ENCODE peak calls at places on chromosomes 5 and 9, in four cellular contexts. X is AG08395, J is neural progenitor cell, E is G401. U is an unnamed sample.

GRCh38 chr9:27542519-27542918 is 12.9 kb upstream of the MOB3B start:
- DNase-seq in E (peak; percentile 40), X (peak; percentile 5), J (no peak), U (no peak)

GRCh38 chr5:138869763-138870500 is 5.2 kb downstream of the LRRTM2 start:
- DNase-seq in J (no peak), E (peak; percentile 79), X (no peak), U (no peak)

GRCh38 chr9:120652902-120653301 is 61.4 kb downstream of the MEGF9 start:
- DNase-seq in X (no peak), E (no peak), J (no peak), U (no peak)

GRCh38 chr5:137705106-137705505 is 30.8 kb downstream of the KLHL3 start:
- DNase-seq in E (no peak), X (no peak), J (no peak), U (no peak)

GRCh38 chr5:76942581-76942980 is 10.3 kb upstream of the CRHBP start:
- DNase-seq in E (no peak), J (no peak), X (peak; percentile 22), U (no peak)

GRCh38 chr5:96785271-96785670 is 22.5 kb downstream of the ERAP1 start:
- DNase-seq in X (no peak), J (no peak), E (no peak), U (no peak)

GRCh38 chr5:73564644-73565165 is 734 bp downstream of the ANKRA2 start:
- DNase-seq in J (no peak), E (no peak), X (no peak), U (no peak)

GRCh38 chr5:32981061-32981460 is 269.9 kb downstream of the NPR3 start:
- DNase-seq in J (no peak), E (no peak), X (no peak), U (no peak)

GRCh38 chr9:133838859-133839507 is 100.8 kb upstream of the SARDH start:
- DNase-seq in E (no peak), X (no peak), J (no peak), U (no peak)

GRCh38 chr5:60382761-60383160 is 317.2 kb downstream of the DEPDC1B start:
- DNase-seq in J (no peak), E (peak; percentile 40), X (peak; percentile 42), U (no peak)

GRCh38 chr9:116066221-116066620 is 87.4 kb upstream of the PAPPA start:
- DNase-seq in X (no peak), E (no peak), J (no peak), U (no peak)

GRCh38 chr5:149409268-149409948 is 30.3 kb upstream of the IL17B start:
- DNase-seq in J (no peak), X (no peak), E (no peak), U (no peak)

GRCh38 chr9:35232867-35233544 is 71.2 kb downstream of the UNC13B start:
- DNase-seq in E (no peak), X (no peak), J (no peak), U (no peak)

GRCh38 chr5:113276001-113276400 is 158.8 kb downstream of the TSSK1B start:
- DNase-seq in E (no peak), X (no peak), J (peak; percentile 47), U (no peak)

GRCh38 chr5:132839426-132840301 is 9.2 kb upstream of the SHROOM1 start:
- DNase-seq in J (no peak), X (peak; percentile 65), E (no peak), U (no peak)

GRCh38 chr5:177256296-177256695 is 47.2 kb downstream of the RAB24 start:
- DNase-seq in E (peak; percentile 25), J (no peak), X (no peak), U (no peak)

GRCh38 chr9:30630459-30630858 is 1754.0 kb upstream of the ACO1 start:
- DNase-seq in J (no peak), E (no peak), X (no peak), U (no peak)

GRCh38 chr9:101791938-101792337 is 53.5 kb upstream of the GRIN3A start:
- DNase-seq in E (peak; percentile 19), J (peak; percentile 70), X (no peak), U (no peak)

GRCh38 chr9:114606597-114607207 is 4.4 kb upstream of the TMEM268 start:
- DNase-seq in E (no peak), J (no peak), X (peak; percentile 76), U (no peak)

GRCh38 chr5:179900206-179900605 is 7.5 kb downstream of the TBC1D9B start:
- DNase-seq in J (no peak), X (no peak), E (no peak), U (no peak)

GRCh38 chr5:74149395-74149794 is 491.1 kb downstream of the ENC1 start:
- DNase-seq in E (peak; percentile 2), J (no peak), X (peak; percentile 83), U (no peak)

GRCh38 chr9:113568481-113569321 is 105.2 kb downstream of the RGS3 start:
- DNase-seq in X (peak; percentile 37), E (peak; percentile 69), J (no peak), U (no peak)

GRCh38 chr5:56361398-56361797 is 128.3 kb upstream of the ANKRD55 start:
- DNase-seq in X (no peak), J (no peak), E (no peak), U (no peak)

GRCh38 chr9:111052831-111053230 is 14.6 kb upstream of the LPAR1 start:
- DNase-seq in X (peak; percentile 50), J (no peak), E (no peak), U (no peak)

GRCh38 chr5:122152266-122152900 is 23.0 kb downstream of the ZNF474 start:
- DNase-seq in E (no peak), X (no peak), J (no peak), U (no peak)

GRCh38 chr9:127899200-127899943 is at the start of gene ST6GALNAC6:
- DNase-seq in X (peak; percentile 89), J (peak; percentile 88), E (peak; percentile 71), U (peak; percentile 61)

GRCh38 chr9:73536403-73536802 is 384.7 kb downstream of the ANXA1 start:
- DNase-seq in X (no peak), J (no peak), E (no peak), U (no peak)

GRCh38 chr5:172869734-172870133 is 35.7 kb downstream of the ERGIC1 start:
- DNase-seq in X (no peak), J (no peak), E (no peak), U (no peak)

GRCh38 chr5:4584982-4585381 is 555.1 kb upstream of the ADAMTS16 start:
- DNase-seq in X (no peak), E (no peak), J (no peak), U (peak; percentile 25)

GRCh38 chr5:167582916-167583315 is 708.5 kb upstream of the WWC1 start:
- DNase-seq in J (no peak), X (no peak), E (no peak), U (no peak)

GRCh38 chr9:76810377-76810957 is 46.2 kb downstream of the PCA3 start:
- DNase-seq in X (peak; percentile 55), J (peak; percentile 74), E (peak; percentile 73), U (no peak)

GRCh38 chr5:26054594-26054993 is 983.8 kb downstream of the CDH9 start:
- DNase-seq in E (no peak), J (no peak), X (no peak), U (no peak)

GRCh38 chr5:132506094-132506692 is 15.6 kb upstream of the IRF1 start:
- DNase-seq in E (peak; percentile 50), J (peak; percentile 35), X (peak; percentile 93), U (no peak)

GRCh38 chr5:168327994-168328393 is 36.5 kb downstream of the WWC1 start:
- DNase-seq in X (peak; percentile 55), E (no peak), J (no peak), U (no peak)

GRCh38 chr9:98091735-98092632 is 27.0 kb downstream of the TRIM14 start:
- DNase-seq in X (no peak), E (no peak), J (peak; percentile 51), U (no peak)

U was measured in tibial nerve.